ENCODE peak calls at places on chromosomes 3 and 15, in five cellular contexts. C is AG04450, N is sigmoid colon, G is mucosa of descending colon, F is astrocyte of the cerebellum. V is an unnamed sample.

GRCh38 chr3:14358426-14359211 is 43.8 kb upstream of the SLC6A6 start:
- DNase-seq in C (peak), F (peak), G (peak), N (peak), V (peak)

GRCh38 chr15:67869700-67870099 is 29.9 kb upstream of the RNU6-1 start:
- DNase-seq in C (no peak), N (no peak), G (no peak), F (no peak), V (no peak)

GRCh38 chr3:49454898-49455681 is 15.0 kb upstream of the DAG1 start:
- DNase-seq in C (no peak), F (no peak), G (no peak), N (no peak), V (no peak)

GRCh38 chr3:23106641-23107040 is 96.5 kb upstream of the UBE2E2 start:
- DNase-seq in N (no peak), G (no peak), F (no peak), C (no peak), V (no peak)

GRCh38 chr3:9129366-9129765 is 120.1 kb downstream of the SRGAP3 start:
- DNase-seq in G (no peak), N (no peak), F (no peak), C (no peak), V (no peak)

GRCh38 chr3:29268651-29269050 is 12.2 kb upstream of the RBMS3 start:
- DNase-seq in G (no peak), N (no peak), F (no peak), C (no peak), V (no peak)

GRCh38 chr15:88615303-88616107 is 5.6 kb upstream of the AEN start:
- DNase-seq in F (no peak), G (peak), C (no peak), N (no peak), V (no peak)

GRCh38 chr3:159902531-159903314 is 85.9 kb upstream of the IL12A start:
- DNase-seq in F (no peak), C (no peak), N (no peak), G (no peak), V (no peak)

GRCh38 chr3:72182206-72182605 is 397.3 kb upstream of the PROK2 start:
- DNase-seq in C (no peak), F (no peak), G (no peak), N (no peak), V (no peak)

GRCh38 chr15:79595995-79596622 is 164.0 kb downstream of the MINAR1 start:
- DNase-seq in N (no peak), G (peak), F (peak), C (peak), V (peak)

GRCh38 chr3:100864471-100865268 is 128.6 kb downstream of the ABI3BP start:
- DNase-seq in N (no peak), G (no peak), F (no peak), C (no peak), V (no peak)

GRCh38 chr15:99174989-99175388 is 70.1 kb downstream of the SYNM start:
- DNase-seq in N (no peak), G (no peak), F (no peak), C (no peak), V (no peak)

GRCh38 chr15:69732133-69732532 is 279.5 kb downstream of the RPLP1 start:
- DNase-seq in F (no peak), N (no peak), C (no peak), G (no peak), V (no peak)

GRCh38 chr3:178966299-178967183 is 105.1 kb downstream of the ZMAT3 start:
- DNase-seq in G (no peak), C (no peak), F (peak), N (no peak), V (no peak)

GRCh38 chr3:14451844-14452533 is 49.6 kb downstream of the SLC6A6 start:
- DNase-seq in F (peak), N (peak), G (peak), C (peak), V (peak)

GRCh38 chr3:210649-211048 is 14.1 kb downstream of the CHL1 start:
- DNase-seq in G (no peak), N (no peak), C (no peak), F (no peak), V (no peak)

GRCh38 chr3:39752019-39752637 is 57.3 kb upstream of the MYRIP start:
- DNase-seq in C (no peak), N (no peak), G (no peak), F (no peak), V (no peak)

GRCh38 chr3:61687663-61688306 is 126.4 kb downstream of the PTPRG start:
- DNase-seq in G (no peak), N (no peak), C (no peak), F (no peak), V (no peak)

GRCh38 chr3:197031315-197032285 is 2.0 kb upstream of the MELTF start:
- DNase-seq in C (peak), G (no peak), N (peak), F (peak), V (peak)

GRCh38 chr3:59690886-59691285 is 641.1 kb upstream of the CFAP20DC start:
- DNase-seq in F (no peak), N (no peak), C (no peak), G (no peak), V (no peak)

GRCh38 chr3:23396746-23397145 is 193.6 kb downstream of the UBE2E2 start:
- DNase-seq in N (no peak), F (no peak), C (no peak), G (no peak), V (no peak)

GRCh38 chr3:157107037-157107436 is 52.9 kb downstream of the CCNL1 start:
- DNase-seq in C (no peak), N (no peak), G (no peak), F (no peak), V (no peak)

GRCh38 chr15:51366911-51367310 is 25.5 kb downstream of the GLDN start:
- DNase-seq in N (no peak), G (no peak), F (peak), C (peak), V (no peak)

GRCh38 chr3:123723527-123724168 is 138.8 kb upstream of the HACD2 start:
- DNase-seq in C (peak), F (peak), G (no peak), N (peak), V (no peak)

GRCh38 chr15:78103406-78104118 is 11.2 kb downstream of the SH2D7 start:
- DNase-seq in C (no peak), G (no peak), F (no peak), N (peak), V (no peak)

GRCh38 chr3:4561661-4562060 is 68.5 kb downstream of the ITPR1 start:
- DNase-seq in C (no peak), F (no peak), N (no peak), G (no peak), V (no peak)

GRCh38 chr3:47017504-47018268 is 38.2 kb downstream of the NBEAL2 start:
- DNase-seq in N (no peak), F (peak), G (no peak), C (no peak), V (no peak)

GRCh38 chr15:76200083-76200465 is 111.2 kb downstream of the ETFA start:
- DNase-seq in N (peak), G (no peak), F (no peak), C (no peak), V (no peak)

GRCh38 chr3:21256932-21257331 is 494.1 kb downstream of the ZNF385D start:
- DNase-seq in F (peak), G (no peak), C (no peak), N (no peak), V (no peak)

GRCh38 chr15:98599911-98600685 is 48.2 kb upstream of the IGF1R start:
- DNase-seq in G (peak), N (no peak), C (peak), F (no peak), V (peak)

GRCh38 chr15:40984963-40985362 is 31.7 kb downstream of the CHAC1 start:
- DNase-seq in N (no peak), G (no peak), C (peak), F (peak), V (peak)

GRCh38 chr15:68154923-68155559 is 50.1 kb downstream of the CALML4 start:
- DNase-seq in N (no peak), F (peak), G (no peak), C (peak), V (peak)

GRCh38 chr3:159616234-159616825 is 372.3 kb upstream of the IL12A start:
- DNase-seq in N (no peak), F (no peak), G (peak), C (no peak), V (no peak)

GRCh38 chr3:191470543-191470942 is 9.6 kb downstream of the PYDC2 start:
- DNase-seq in N (no peak), G (no peak), F (no peak), C (no peak), V (no peak)

GRCh38 chr3:119276657-119277056 is 17.5 kb upstream of the ARHGAP31 start:
- DNase-seq in G (no peak), F (no peak), N (no peak), C (no peak), V (no peak)

GRCh38 chr3:9349321-9350117 is 13.3 kb upstream of the THUMPD3 start:
- DNase-seq in N (no peak), G (no peak), C (no peak), F (peak), V (peak)

GRCh38 chr3:52277972-52278509 is 408 bp downstream of the WDR82 start:
- DNase-seq in N (peak), G (no peak), F (no peak), C (no peak), V (no peak)

GRCh38 chr3:11238057-11238456 is 34.1 kb upstream of the ATG7 start:
- DNase-seq in F (peak), G (no peak), N (no peak), C (peak), V (peak)

DNA sequence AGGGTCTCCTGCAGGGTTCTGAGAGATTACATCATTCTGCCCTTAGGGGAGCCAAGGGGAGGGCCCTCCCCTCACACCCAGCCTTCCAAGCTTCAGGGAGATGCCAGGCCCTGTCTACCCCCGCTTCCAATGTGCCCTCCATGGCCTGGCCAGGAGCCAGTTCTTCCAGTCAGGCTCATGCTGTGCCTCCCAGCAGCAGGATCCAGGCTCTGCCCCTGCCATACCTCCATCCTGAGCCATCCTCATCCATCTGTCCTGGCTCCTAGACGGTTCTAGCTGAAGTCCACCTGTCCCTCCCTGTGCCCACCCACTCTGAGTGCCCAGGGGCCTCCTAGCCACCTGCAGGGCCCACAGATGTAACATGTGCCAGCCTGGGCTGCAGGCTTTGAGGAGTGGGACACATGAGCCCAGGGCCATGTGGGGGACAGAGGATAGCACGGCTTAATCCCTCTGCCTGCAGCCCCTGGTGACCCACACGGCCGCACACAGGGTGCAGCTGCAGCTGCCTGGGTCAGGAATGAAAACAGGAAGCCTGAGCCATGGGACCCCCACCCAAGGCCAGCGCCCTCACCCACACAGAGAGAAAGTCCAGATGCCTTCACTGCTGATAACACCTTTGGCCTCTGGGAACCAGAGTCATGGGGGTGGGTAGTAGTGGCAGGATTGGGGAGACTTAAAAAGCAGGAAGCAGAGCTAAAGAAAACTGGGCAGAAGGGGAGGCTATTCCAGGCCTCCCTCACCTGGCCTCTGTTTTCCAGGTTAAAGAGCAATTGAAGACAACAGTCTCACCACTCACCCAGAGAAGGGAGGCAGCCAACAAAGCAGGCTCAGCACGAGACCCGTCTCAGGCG is 11.8 kb downstream of the PLCD1 start:
- DNase-seq in C (no peak), G (peak), N (peak), F (no peak), V (no peak)
- H3K4me3 ChIP-seq in C (no peak), G (no peak), N (no peak), F (no peak), V (no peak)

DNA sequence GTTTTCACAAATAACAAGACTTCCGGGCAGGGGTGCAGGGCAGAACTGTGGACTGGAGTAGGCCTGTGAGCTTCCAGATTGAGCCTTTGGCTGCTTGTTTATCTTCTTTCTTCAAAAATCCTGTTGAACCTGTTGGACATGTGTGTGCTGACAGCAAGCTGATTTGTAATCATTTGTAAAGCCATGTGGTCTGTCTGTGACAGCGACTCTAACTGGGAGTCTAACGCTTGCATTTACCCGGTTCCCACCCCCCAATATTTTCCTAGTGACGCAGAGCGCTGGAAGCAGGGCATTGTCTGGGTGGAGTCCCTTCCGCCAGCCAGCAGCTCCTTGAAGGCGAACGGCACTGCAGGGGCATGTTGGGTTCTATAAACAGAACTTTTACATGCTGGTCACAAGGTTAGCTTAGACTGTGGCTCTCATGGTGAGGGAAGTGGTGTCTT is 85.7 kb upstream of the MYZAP start:
- DNase-seq in N (no peak), F (no peak), C (no peak), G (peak), V (no peak)
- TF ChIP-seq CTCF in N (no peak), F (no peak), C (no peak), G (no peak), V (no peak)

GRCh38 chr3:66497982-66498671 is 2.7 kb downstream of the LRIG1 start:
- DNase-seq in C (no peak), N (no peak), F (no peak), G (no peak), V (no peak)
- H3K4me3 ChIP-seq in C (peak), N (peak), F (peak), G (no peak), V (no peak)

GRCh38 chr3:183159319-183159718 is 3.2 kb downstream of the LAMP3 start:
- DNase-seq in G (no peak), N (no peak), C (no peak), F (no peak), V (no peak)
- TF ChIP-seq CTCF in G (no peak), N (no peak), C (peak), F (no peak), V (no peak)

GRCh38 chr3:105785790-105786189 is 83.0 kb downstream of the CBLB start:
- DNase-seq in F (no peak), N (no peak), G (no peak), C (no peak), V (no peak)
- H3K4me3 ChIP-seq in F (no peak), N (no peak), G (no peak), C (no peak), V (no peak)

GRCh38 chr15:89898628-89899302 is 5.0 kb upstream of the AP3S2 start:
- DNase-seq in N (no peak), C (no peak), F (peak), G (peak), V (no peak)
- TF ChIP-seq CTCF in N (no peak), C (peak), F (peak), G (no peak), V (peak)

DNA sequence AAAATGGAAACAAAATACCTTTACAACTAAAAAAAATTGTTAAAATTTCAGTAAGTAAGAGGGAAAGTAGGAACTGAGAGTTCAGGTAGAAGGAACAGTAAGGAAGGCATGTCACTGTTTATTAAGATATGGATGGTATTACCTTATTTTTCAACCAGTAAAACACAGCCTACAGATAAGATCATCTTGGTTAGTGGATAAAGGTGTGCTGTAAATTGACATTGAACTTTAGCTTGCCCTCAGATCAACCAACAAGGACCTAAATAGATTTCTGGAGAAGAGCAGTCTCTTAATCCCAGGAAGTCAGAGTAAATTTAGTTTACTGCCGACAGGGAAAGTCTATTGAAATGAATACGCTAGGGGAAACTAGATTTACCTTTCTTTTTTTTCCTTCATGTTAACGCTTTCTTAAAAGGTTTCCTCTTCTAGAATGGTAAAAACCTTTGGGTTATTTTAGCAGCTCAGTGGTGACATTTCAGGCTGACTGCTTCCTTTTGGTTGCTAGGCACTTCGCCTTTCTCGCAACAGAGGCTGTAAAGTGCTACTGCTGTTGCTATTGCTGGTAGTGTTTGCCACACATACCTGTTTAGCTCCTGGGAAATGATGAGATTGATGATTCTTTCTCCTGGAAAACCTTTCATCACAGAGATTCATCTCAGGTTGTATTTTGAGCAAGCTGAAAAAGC is 12.9 kb downstream of the DZIP3 start:
- DNase-seq in G (no peak), N (no peak), C (no peak), F (no peak), V (no peak)
- H3K4me3 ChIP-seq in G (no peak), N (no peak), C (no peak), F (no peak), V (no peak)

GRCh38 chr3:126267169-126267975 is 87.0 kb upstream of the ALDH1L1 start:
- DNase-seq in C (peak), G (peak), F (peak), N (peak), V (peak)
- TF ChIP-seq CTCF in C (peak), G (no peak), F (peak), N (no peak), V (peak)